ENCODE peak calls at places on chromosomes 2 and 18, in seven cellular contexts. S, I, W, E, M, V and J are unnamed samples.

GRCh38 chr2:58650781-58651180 is 409.7 kb upstream of the FANCL start:
- DNase-seq in I (no peak), V (no peak), S (no peak), M (no peak), W (no peak), E (no peak), J (no peak)

GRCh38 chr18:22167471-22168151 is 1.8 kb upstream of the GATA6 start:
- DNase-seq in E (no peak), V (no peak), S (no peak), I (no peak), M (no peak), W (no peak), J (no peak)

GRCh38 chr2:143705108-143705686 is 576.0 kb downstream of the ARHGAP15 start:
- DNase-seq in M (no peak), W (no peak), V (no peak), S (peak), I (no peak), E (no peak), J (no peak)

GRCh38 chr2:173184031-173185004 is 108.7 kb downstream of the MAP3K20 start:
- DNase-seq in M (no peak), I (no peak), E (no peak), S (peak), V (peak), W (no peak), J (no peak)

GRCh38 chr2:19187323-19188020 is 171.0 kb downstream of the OSR1 start:
- DNase-seq in W (no peak), E (no peak), I (no peak), M (no peak), S (peak), V (no peak), J (no peak)

GRCh38 chr2:235651643-235652042 is 157.8 kb downstream of the AGAP1 start:
- DNase-seq in S (no peak), I (no peak), W (no peak), V (no peak), E (no peak), M (no peak), J (no peak)

GRCh38 chr2:170923799-170924198 is 5.3 kb upstream of the GORASP2 start:
- DNase-seq in V (no peak), W (no peak), E (no peak), S (no peak), I (no peak), M (no peak), J (no peak)

GRCh38 chr18:62418258-62418657 is 93.1 kb downstream of the TNFRSF11A start:
- DNase-seq in I (no peak), E (no peak), S (no peak), V (no peak), M (no peak), W (no peak), J (no peak)

GRCh38 chr2:233919938-233920337 is 2.8 kb downstream of the TRPM8 start:
- DNase-seq in M (no peak), I (no peak), W (no peak), S (peak), V (no peak), E (no peak), J (no peak)

GRCh38 chr18:70373062-70373519 is 84.2 kb downstream of the SOCS6 start:
- DNase-seq in V (peak), M (no peak), I (no peak), S (peak), E (no peak), W (no peak), J (no peak)

GRCh38 chr2:43519711-43520221 is 76.1 kb downstream of the THADA start:
- DNase-seq in W (no peak), S (peak), M (no peak), E (no peak), I (no peak), V (no peak), J (no peak)

GRCh38 chr2:23414876-23415275 is 29.9 kb downstream of the KLHL29 start:
- DNase-seq in E (no peak), I (no peak), S (no peak), V (no peak), W (no peak), M (no peak), J (no peak)

GRCh38 chr2:33275689-33276444 is 200.6 kb upstream of the RASGRP3 start:
- DNase-seq in M (no peak), I (no peak), S (peak), W (no peak), E (no peak), V (peak), J (no peak)

GRCh38 chr2:147515213-147515612 is 329.6 kb upstream of the ACVR2A start:
- DNase-seq in E (no peak), V (no peak), M (no peak), I (no peak), W (no peak), S (no peak), J (no peak)

GRCh38 chr2:37776487-37776886 is 105.0 kb upstream of the CDC42EP3 start:
- DNase-seq in I (no peak), W (no peak), M (no peak), S (peak), V (peak), E (no peak), J (no peak)

GRCh38 chr18:63953811-63954210 is 4.7 kb downstream of the HMSD start:
- DNase-seq in W (no peak), E (no peak), S (no peak), M (no peak), V (peak), I (no peak), J (no peak)

GRCh38 chr2:53802617-53803115 is 15.8 kb downstream of the ERLEC1 start:
- DNase-seq in W (no peak), I (no peak), V (no peak), M (no peak), S (no peak), E (no peak), J (no peak)

GRCh38 chr2:146239392-146240135 is 1605.3 kb upstream of the ACVR2A start:
- DNase-seq in I (no peak), W (no peak), V (no peak), S (no peak), M (no peak), E (no peak), J (no peak)

GRCh38 chr2:67437132-67437531 is 40.0 kb downstream of the ETAA1 start:
- DNase-seq in V (no peak), I (no peak), W (no peak), S (peak), E (no peak), M (no peak), J (no peak)

GRCh38 chr18:74230922-74231714 is 60.6 kb downstream of the CYB5A start:
- DNase-seq in S (peak), W (no peak), I (no peak), E (no peak), V (no peak), M (no peak), J (no peak)

GRCh38 chr2:117771969-117772630 is 42.4 kb upstream of the DDX18 start:
- DNase-seq in W (no peak), M (no peak), E (no peak), S (peak), I (no peak), V (peak), J (no peak)
- TF ChIP-seq CTCF in W (peak), M (no peak), E (peak), S (peak), I (peak), V (no peak), J (no peak)

GRCh38 chr2:204625135-204625534 is 79.9 kb downstream of the PARD3B start:
- DNase-seq in S (peak), V (no peak), W (no peak), M (no peak), E (no peak), I (no peak), J (no peak)
- TF ChIP-seq CTCF in S (peak), V (no peak), W (no peak), M (no peak), E (no peak), I (no peak), J (no peak)

GRCh38 chr2:119245841-119246230 is 22.2 kb downstream of the STEAP3 start:
- DNase-seq in W (no peak), I (no peak), M (no peak), E (no peak), S (no peak), V (no peak), J (no peak)

GRCh38 chr2:119248751-119249150 is 25.1 kb downstream of the STEAP3 start:
- DNase-seq in S (no peak), W (no peak), V (no peak), I (no peak), E (no peak), M (no peak), J (no peak)

GRCh38 chr2:119248311-119248710 is 24.7 kb downstream of the STEAP3 start:
- DNase-seq in V (no peak), S (peak), I (no peak), W (no peak), E (no peak), M (no peak), J (no peak)

GRCh38 chr2:119247844-119248271 is 24.2 kb downstream of the STEAP3 start:
- DNase-seq in E (peak), I (no peak), S (no peak), W (no peak), M (no peak), V (no peak), J (no peak)

GRCh38 chr2:119246884-119247843 is 23.5 kb downstream of the STEAP3 start:
- DNase-seq in V (no peak), M (no peak), E (peak), S (no peak), I (no peak), W (no peak), J (no peak)
- TF ChIP-seq CTCF in V (no peak), M (no peak), E (no peak), S (no peak), I (no peak), W (no peak), J (no peak)

DNA sequence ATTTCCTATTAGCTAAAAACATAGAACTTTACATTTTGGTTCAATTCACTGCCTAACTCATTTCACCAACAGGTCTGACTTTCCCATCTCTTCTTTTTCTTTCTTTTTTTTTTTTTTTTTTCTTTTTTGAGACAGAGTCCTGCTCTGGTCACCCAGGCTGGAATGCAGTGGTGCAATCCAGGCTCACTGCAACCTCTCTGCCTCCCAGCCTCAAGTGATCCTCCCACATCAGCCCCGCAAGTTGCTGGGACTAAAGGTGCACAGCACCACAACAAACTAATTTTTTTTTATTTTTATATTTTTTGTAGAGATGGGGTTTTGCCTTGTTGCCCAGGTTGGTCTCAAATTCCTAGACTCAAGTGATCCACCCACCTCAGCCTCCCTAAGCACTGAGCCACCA is 57.8 kb upstream of the HNRNPA3 start:
- DNase-seq in M (no peak), I (no peak), E (no peak), W (no peak), S (no peak), V (no peak), J (no peak)
- TF ChIP-seq CTCF in M (no peak), I (no peak), E (no peak), W (no peak), S (no peak), V (no peak), J (no peak)

DNA sequence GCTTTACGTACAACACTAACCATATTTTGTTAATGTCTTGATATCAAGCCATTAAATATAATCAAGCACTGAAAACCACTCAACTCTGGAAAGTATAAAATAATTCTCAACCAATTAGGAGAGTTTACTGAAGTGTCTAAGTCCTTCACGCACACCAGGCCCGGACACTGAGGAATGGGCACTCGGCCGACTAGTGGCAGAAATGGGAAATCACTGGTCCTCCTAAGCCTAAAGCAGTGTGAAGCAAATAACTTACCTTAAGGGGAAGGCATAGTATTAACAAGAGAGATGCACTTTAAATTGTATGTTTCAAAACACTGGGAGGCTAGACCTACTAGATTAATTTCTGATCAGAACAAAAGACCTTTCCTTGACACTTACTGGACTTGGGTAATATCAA is 45.7 kb downstream of the FAM210A start:
- DNase-seq in S (peak), I (no peak), V (no peak), E (no peak), M (no peak), W (no peak), J (no peak)
- TF ChIP-seq CTCF in S (peak), I (no peak), V (peak), E (peak), M (no peak), W (peak), J (no peak)

DNA sequence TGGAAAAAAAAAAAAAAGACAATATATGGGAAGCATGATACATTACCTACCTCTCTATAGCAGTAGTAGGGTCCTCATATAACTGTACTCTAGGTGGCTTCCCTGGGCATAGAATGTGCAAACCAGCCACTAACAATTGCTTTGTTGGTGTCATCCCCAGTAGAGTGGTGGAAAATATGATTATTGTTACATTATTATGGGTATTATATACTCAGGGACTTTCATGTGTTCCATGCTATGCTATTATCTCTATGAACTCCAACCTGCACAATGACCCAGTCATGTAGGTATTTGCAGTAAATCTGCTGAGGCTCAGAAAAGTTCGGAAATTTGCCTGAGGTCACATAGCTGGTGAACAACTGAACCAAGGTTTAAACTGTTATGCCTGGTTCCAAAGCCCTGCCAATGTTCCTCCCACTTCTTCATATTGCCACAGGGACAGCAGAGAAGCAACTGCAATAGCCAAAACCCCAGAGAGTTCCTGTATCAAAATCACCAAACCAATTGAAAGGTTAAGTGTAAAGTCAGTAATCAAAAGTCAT is 52.6 kb upstream of the MAP4K4 start:
- DNase-seq in E (no peak), V (no peak), S (no peak), M (no peak), W (no peak), I (no peak), J (no peak)
- TF ChIP-seq CTCF in E (no peak), V (no peak), S (no peak), M (no peak), W (no peak), I (no peak), J (no peak)

DNA sequence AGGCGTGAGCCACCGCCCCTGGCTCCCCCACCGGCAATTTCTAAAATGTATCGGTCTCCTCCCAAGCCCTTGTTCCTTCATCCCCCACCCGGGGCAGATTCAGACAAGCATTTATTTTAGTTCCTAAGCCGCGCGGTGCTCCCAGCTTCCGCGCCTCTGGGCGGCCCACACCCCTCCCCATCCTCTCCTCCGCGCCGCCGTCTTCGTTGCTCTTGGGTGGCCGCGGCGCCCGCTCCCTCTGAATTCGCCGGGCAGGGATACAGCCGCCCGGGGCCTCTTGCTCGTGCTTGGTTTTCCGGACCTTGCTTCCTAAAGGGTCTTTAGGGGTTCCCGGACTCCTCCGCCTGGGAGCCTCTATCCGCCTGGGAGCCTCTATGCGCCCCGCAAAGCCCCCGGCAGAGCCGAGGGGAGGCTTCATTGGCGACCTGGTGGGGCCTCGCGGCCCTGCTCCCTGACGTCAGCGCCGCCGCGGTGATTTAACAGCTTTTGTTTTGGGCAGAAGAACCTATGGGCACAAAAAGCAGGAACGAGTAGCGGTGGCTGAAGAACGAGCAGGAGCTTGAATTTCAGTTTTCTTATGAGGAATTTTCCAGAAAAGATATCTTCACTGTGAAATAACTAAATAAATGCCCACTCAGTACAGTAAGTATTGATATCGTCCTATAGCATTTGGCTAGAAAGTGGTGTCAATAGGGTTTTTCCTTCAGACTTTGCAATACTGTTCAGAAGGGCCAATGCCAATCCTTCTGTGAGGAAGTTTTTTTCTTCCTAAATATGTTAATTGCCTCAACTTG is 37.3 kb downstream of the PRKRA start:
- DNase-seq in I (peak), W (peak), E (peak), M (peak), V (no peak), S (peak), J (peak)
- TF ChIP-seq CTCF in I (peak), W (no peak), E (no peak), M (no peak), V (no peak), S (no peak), J (no peak)

GRCh38 chr18:48203961-48204666 is 205.1 kb downstream of the ZBTB7C start:
- DNase-seq in E (no peak), I (no peak), M (no peak), W (no peak), V (no peak), S (peak), J (no peak)
- TF ChIP-seq CTCF in E (no peak), I (no peak), M (no peak), W (no peak), V (no peak), S (no peak), J (no peak)